ENCODE peak calls at places on chromosomes 16 and 17, in six cellular contexts. One of them, this sample, is unnamed.

GRCh38 chr16:50884066-50884860 is 142.4 kb downstream of the CYLD start:
- DNase-seq in nephron progenitor cell: peak; percentile 33
- DNase-seq in erythroblast: peak; percentile 61
- DNase-seq in Right ventricle myocardium superior: no peak
- DNase-seq in globus pallidus: no peak
- DNase-seq in heart right ventricle: no peak
- DNase-seq in this sample: no peak

GRCh38 chr16:84015399-84015798 is 27.2 kb downstream of the SLC38A8 start:
- DNase-seq in nephron progenitor cell: no peak
- DNase-seq in erythroblast: no peak
- DNase-seq in Right ventricle myocardium superior: no peak
- DNase-seq in globus pallidus: no peak
- DNase-seq in heart right ventricle: no peak
- DNase-seq in this sample: no peak

GRCh38 chr16:1150511-1150982 is 2.4 kb upstream of the CACNA1H start:
- DNase-seq in nephron progenitor cell: no peak
- DNase-seq in erythroblast: peak; percentile 10
- DNase-seq in Right ventricle myocardium superior: no peak
- DNase-seq in globus pallidus: no peak
- DNase-seq in heart right ventricle: no peak
- DNase-seq in this sample: no peak

GRCh38 chr17:46885956-46886663 is 34.7 kb downstream of the WNT9B start:
- DNase-seq in nephron progenitor cell: no peak
- DNase-seq in erythroblast: no peak
- DNase-seq in Right ventricle myocardium superior: no peak
- DNase-seq in globus pallidus: no peak
- DNase-seq in heart right ventricle: no peak
- DNase-seq in this sample: no peak

GRCh38 chr17:57033296-57033695 is 51.8 kb upstream of the AKAP1 start:
- DNase-seq in nephron progenitor cell: no peak
- DNase-seq in erythroblast: no peak
- DNase-seq in Right ventricle myocardium superior: no peak
- DNase-seq in globus pallidus: no peak
- DNase-seq in heart right ventricle: peak; percentile 61
- DNase-seq in this sample: no peak

GRCh38 chr16:72740346-72740745 is 307.6 kb downstream of the ZFHX3 start:
- DNase-seq in nephron progenitor cell: no peak
- DNase-seq in erythroblast: no peak
- DNase-seq in Right ventricle myocardium superior: no peak
- DNase-seq in globus pallidus: no peak
- DNase-seq in heart right ventricle: no peak
- DNase-seq in this sample: no peak

GRCh38 chr17:78497115-78497540 is 80.1 kb downstream of the DNAH17 start:
- DNase-seq in nephron progenitor cell: peak; percentile 76
- DNase-seq in erythroblast: peak; percentile 55
- DNase-seq in Right ventricle myocardium superior: peak; percentile 74
- DNase-seq in globus pallidus: peak; percentile 90
- DNase-seq in heart right ventricle: peak; percentile 76
- DNase-seq in this sample: peak; percentile 75

GRCh38 chr17:17509601-17510425 is 13.6 kb upstream of the RASD1 start:
- DNase-seq in nephron progenitor cell: no peak
- DNase-seq in erythroblast: peak; percentile 36
- DNase-seq in Right ventricle myocardium superior: peak; percentile 38
- DNase-seq in globus pallidus: no peak
- DNase-seq in heart right ventricle: no peak
- DNase-seq in this sample: peak; percentile 33

GRCh38 chr16:6375471-6376075 is 957.1 kb upstream of the RBFOX1 start:
- DNase-seq in nephron progenitor cell: no peak
- DNase-seq in erythroblast: no peak
- DNase-seq in Right ventricle myocardium superior: no peak
- DNase-seq in globus pallidus: no peak
- DNase-seq in heart right ventricle: no peak
- DNase-seq in this sample: no peak

GRCh38 chr16:51762081-51762995 is 611.3 kb upstream of the SALL1 start:
- DNase-seq in nephron progenitor cell: peak; percentile 96
- DNase-seq in erythroblast: peak; percentile 75
- DNase-seq in Right ventricle myocardium superior: peak; percentile 78
- DNase-seq in globus pallidus: peak; percentile 82
- DNase-seq in heart right ventricle: peak; percentile 55
- DNase-seq in this sample: peak; percentile 78

GRCh38 chr16:73951541-73951940 is 345.1 kb upstream of the PSMD7 start:
- DNase-seq in nephron progenitor cell: no peak
- DNase-seq in erythroblast: no peak
- DNase-seq in Right ventricle myocardium superior: peak; percentile 57
- DNase-seq in globus pallidus: no peak
- DNase-seq in heart right ventricle: peak; percentile 62
- DNase-seq in this sample: no peak

GRCh38 chr16:23232806-23233205 is 50.3 kb downstream of the SCNN1G start:
- DNase-seq in nephron progenitor cell: no peak
- DNase-seq in erythroblast: no peak
- DNase-seq in Right ventricle myocardium superior: no peak
- DNase-seq in globus pallidus: no peak
- DNase-seq in heart right ventricle: no peak
- DNase-seq in this sample: no peak

GRCh38 chr16:15988268-15989013 is 39.0 kb downstream of the ABCC1 start:
- DNase-seq in nephron progenitor cell: no peak
- DNase-seq in erythroblast: peak; percentile 76
- DNase-seq in Right ventricle myocardium superior: no peak
- DNase-seq in globus pallidus: no peak
- DNase-seq in heart right ventricle: no peak
- DNase-seq in this sample: no peak

GRCh38 chr17:76753061-76753961 is 15.4 kb downstream of the MFSD11 start:
- DNase-seq in nephron progenitor cell: no peak
- DNase-seq in erythroblast: no peak
- DNase-seq in Right ventricle myocardium superior: no peak
- DNase-seq in globus pallidus: no peak
- DNase-seq in heart right ventricle: no peak
- DNase-seq in this sample: no peak

GRCh38 chr16:4212934-4213296 is 29.0 kb downstream of the SRL start:
- DNase-seq in nephron progenitor cell: no peak
- DNase-seq in erythroblast: no peak
- DNase-seq in Right ventricle myocardium superior: no peak
- DNase-seq in globus pallidus: no peak
- DNase-seq in heart right ventricle: no peak
- DNase-seq in this sample: no peak

GRCh38 chr17:66203274-66204015 is 11.5 kb upstream of the CEP112 start:
- DNase-seq in nephron progenitor cell: no peak
- DNase-seq in erythroblast: no peak
- DNase-seq in Right ventricle myocardium superior: no peak
- DNase-seq in globus pallidus: no peak
- DNase-seq in heart right ventricle: no peak
- DNase-seq in this sample: no peak